ENCODE peak calls at places on chromosomes 2 and 18, in four cellular contexts. One of them, this sample, is unnamed.

GRCh38 chr2:38474833-38475566 is 97.9 kb upstream of the ATL2 start:
- DNase-seq in AG04450: no peak
- DNase-seq in HCT116: no peak
- DNase-seq in hepatocyte: no peak
- DNase-seq in this sample: no peak

GRCh38 chr2:173448938-173449471 is 94.3 kb downstream of the CDCA7 start:
- DNase-seq in AG04450: peak; percentile 42
- DNase-seq in HCT116: peak; percentile 85
- DNase-seq in hepatocyte: peak; percentile 92
- DNase-seq in this sample: peak; percentile 88

GRCh38 chr18:3529597-3529996 is 79.6 kb downstream of the TGIF1 start:
- DNase-seq in HCT116: no peak
- DNase-seq in hepatocyte: no peak
- DNase-seq in AG04450: no peak
- DNase-seq in this sample: no peak

GRCh38 chr2:137870682-137871081 is 93.6 kb upstream of the HNMT start:
- DNase-seq in hepatocyte: no peak
- DNase-seq in AG04450: no peak
- DNase-seq in HCT116: no peak
- DNase-seq in this sample: no peak

GRCh38 chr18:8705280-8705940 is at the start of gene MTCL1:
- DNase-seq in AG04450: no peak
- DNase-seq in HCT116: no peak
- DNase-seq in hepatocyte: no peak
- DNase-seq in this sample: peak; percentile 84

GRCh38 chr18:66640431-66640830 is 36.5 kb upstream of the CDH19 start:
- DNase-seq in HCT116: no peak
- DNase-seq in AG04450: no peak
- DNase-seq in hepatocyte: no peak
- DNase-seq in this sample: no peak

GRCh38 chr2:44543773-44544725 is 182.3 kb downstream of the CAMKMT start:
- DNase-seq in hepatocyte: no peak
- DNase-seq in AG04450: no peak
- DNase-seq in HCT116: no peak
- DNase-seq in this sample: no peak

GRCh38 chr18:80159713-80160636 is 50.9 kb downstream of the ADNP2 start:
- DNase-seq in HCT116: no peak
- DNase-seq in AG04450: no peak
- DNase-seq in hepatocyte: no peak
- DNase-seq in this sample: no peak

GRCh38 chr2:168490015-168490874 is 34.2 kb downstream of the CERS6 start:
- DNase-seq in hepatocyte: peak; percentile 44
- DNase-seq in HCT116: no peak
- DNase-seq in AG04450: no peak
- DNase-seq in this sample: no peak

GRCh38 chr18:36814994-36815393 is 13.8 kb downstream of the TPGS2 start:
- DNase-seq in hepatocyte: no peak
- DNase-seq in AG04450: no peak
- DNase-seq in HCT116: no peak
- DNase-seq in this sample: no peak

GRCh38 chr2:16588565-16588964 is 77.1 kb downstream of the CYRIA start:
- DNase-seq in HCT116: no peak
- DNase-seq in hepatocyte: no peak
- DNase-seq in AG04450: no peak
- DNase-seq in this sample: no peak

GRCh38 chr2:230937362-230937761 is 12.3 kb upstream of the GPR55 start:
- DNase-seq in HCT116: no peak
- DNase-seq in hepatocyte: no peak
- DNase-seq in AG04450: no peak
- DNase-seq in this sample: no peak

GRCh38 chr2:120442923-120443571 is 97.1 kb downstream of the INHBB start:
- DNase-seq in hepatocyte: peak; percentile 92
- DNase-seq in HCT116: peak; percentile 63
- DNase-seq in AG04450: no peak
- DNase-seq in this sample: peak; percentile 89

GRCh38 chr2:218876562-218877219 is 4.0 kb upstream of the WNT10A start:
- DNase-seq in HCT116: peak; percentile 59
- DNase-seq in hepatocyte: peak; percentile 76
- DNase-seq in AG04450: no peak
- DNase-seq in this sample: peak; percentile 78

GRCh38 chr2:217365656-217366055 is 505.8 kb upstream of the TNP1 start:
- DNase-seq in HCT116: no peak
- DNase-seq in AG04450: no peak
- DNase-seq in hepatocyte: no peak
- DNase-seq in this sample: no peak

GRCh38 chr18:25736516-25736915 is 353.9 kb downstream of the SS18 start:
- DNase-seq in AG04450: no peak
- DNase-seq in HCT116: no peak
- DNase-seq in hepatocyte: no peak
- DNase-seq in this sample: no peak

GRCh38 chr2:233093721-233094120 is 33.6 kb downstream of the INPP5D start:
- DNase-seq in hepatocyte: no peak
- DNase-seq in HCT116: no peak
- DNase-seq in AG04450: no peak
- DNase-seq in this sample: peak; percentile 33

GRCh38 chr2:33458248-33458819 is 18.1 kb upstream of the RASGRP3 start:
- DNase-seq in HCT116: no peak
- DNase-seq in hepatocyte: no peak
- DNase-seq in AG04450: no peak
- DNase-seq in this sample: no peak

GRCh38 chr18:59957957-59958356 is 58.2 kb downstream of the PMAIP1 start:
- DNase-seq in AG04450: peak; percentile 41
- DNase-seq in HCT116: peak; percentile 67
- DNase-seq in hepatocyte: peak; percentile 84
- DNase-seq in this sample: no peak

GRCh38 chr2:105243961-105244360 is 2.4 kb downstream of the GPR45 start:
- DNase-seq in HCT116: no peak
- DNase-seq in hepatocyte: no peak
- DNase-seq in AG04450: no peak
- DNase-seq in this sample: no peak

GRCh38 chr2:101667823-101668222 is 29.7 kb upstream of the MAP4K4 start:
- DNase-seq in HCT116: no peak
- DNase-seq in hepatocyte: no peak
- DNase-seq in AG04450: no peak
- DNase-seq in this sample: no peak

GRCh38 chr18:47595816-47596501 is 334.5 kb downstream of the SMAD2 start:
- DNase-seq in hepatocyte: no peak
- DNase-seq in AG04450: no peak
- DNase-seq in HCT116: peak; percentile 10
- DNase-seq in this sample: no peak

GRCh38 chr2:230007931-230008707 is 60.6 kb downstream of the SLC16A14 start:
- DNase-seq in hepatocyte: peak; percentile 78
- DNase-seq in HCT116: peak; percentile 46
- DNase-seq in AG04450: peak; percentile 51
- DNase-seq in this sample: peak; percentile 80

GRCh38 chr18:74013955-74014354 is 133.7 kb downstream of the FBXO15 start:
- DNase-seq in hepatocyte: no peak
- DNase-seq in HCT116: no peak
- DNase-seq in AG04450: peak; percentile 18
- DNase-seq in this sample: no peak

GRCh38 chr18:8812631-8813030 is 107.3 kb downstream of the MTCL1 start:
- DNase-seq in AG04450: no peak
- DNase-seq in hepatocyte: no peak
- DNase-seq in HCT116: no peak
- DNase-seq in this sample: no peak

GRCh38 chr2:40041983-40042382 is 262.9 kb upstream of the THUMPD2 start:
- DNase-seq in AG04450: peak; percentile 80
- DNase-seq in hepatocyte: no peak
- DNase-seq in HCT116: no peak
- DNase-seq in this sample: no peak

GRCh38 chr2:191677091-191677645 is 768 bp upstream of the NABP1 start:
- DNase-seq in HCT116: no peak
- DNase-seq in AG04450: peak; percentile 86
- DNase-seq in hepatocyte: peak; percentile 77
- DNase-seq in this sample: no peak

GRCh38 chr18:3579701-3580100 is 129.7 kb downstream of the TGIF1 start:
- DNase-seq in HCT116: no peak
- DNase-seq in AG04450: no peak
- DNase-seq in hepatocyte: no peak
- DNase-seq in this sample: no peak

GRCh38 chr2:241636182-241636982 is 576 bp downstream of the THAP4 start:
- DNase-seq in HCT116: no peak
- DNase-seq in hepatocyte: peak; percentile 77
- DNase-seq in AG04450: no peak
- DNase-seq in this sample: peak; percentile 86

GRCh38 chr18:55387139-55387984 is 200.6 kb downstream of the TCF4 start:
- DNase-seq in HCT116: no peak
- DNase-seq in hepatocyte: no peak
- DNase-seq in AG04450: no peak
- DNase-seq in this sample: no peak

GRCh38 chr2:239944706-239945551 is 80.2 kb downstream of the NDUFA10 start:
- DNase-seq in HCT116: no peak
- DNase-seq in hepatocyte: no peak
- DNase-seq in AG04450: no peak
- DNase-seq in this sample: peak; percentile 76

GRCh38 chr2:85308201-85308600 is 19.6 kb downstream of the TGOLN2 start:
- DNase-seq in HCT116: no peak
- DNase-seq in AG04450: no peak
- DNase-seq in hepatocyte: no peak
- DNase-seq in this sample: no peak

GRCh38 chr2:231709636-231709980 is 1.3 kb downstream of the PTMA start:
- DNase-seq in HCT116: no peak
- DNase-seq in AG04450: no peak
- DNase-seq in hepatocyte: peak; percentile 61
- DNase-seq in this sample: peak; percentile 92

GRCh38 chr18:31723998-31724711 is 36.5 kb downstream of the SLC25A52 start:
- DNase-seq in hepatocyte: no peak
- DNase-seq in HCT116: no peak
- DNase-seq in AG04450: no peak
- DNase-seq in this sample: peak; percentile 77

GRCh38 chr2:238260879-238261278 is 21.0 kb upstream of the HES6 start:
- DNase-seq in AG04450: no peak
- DNase-seq in HCT116: no peak
- DNase-seq in hepatocyte: no peak
- DNase-seq in this sample: peak; percentile 86

GRCh38 chr2:113283704-113284284 is 5.1 kb upstream of the PAX8 start:
- DNase-seq in hepatocyte: peak; percentile 67
- DNase-seq in HCT116: peak; percentile 68
- DNase-seq in AG04450: peak; percentile 82
- DNase-seq in this sample: peak; percentile 95

DNA sequence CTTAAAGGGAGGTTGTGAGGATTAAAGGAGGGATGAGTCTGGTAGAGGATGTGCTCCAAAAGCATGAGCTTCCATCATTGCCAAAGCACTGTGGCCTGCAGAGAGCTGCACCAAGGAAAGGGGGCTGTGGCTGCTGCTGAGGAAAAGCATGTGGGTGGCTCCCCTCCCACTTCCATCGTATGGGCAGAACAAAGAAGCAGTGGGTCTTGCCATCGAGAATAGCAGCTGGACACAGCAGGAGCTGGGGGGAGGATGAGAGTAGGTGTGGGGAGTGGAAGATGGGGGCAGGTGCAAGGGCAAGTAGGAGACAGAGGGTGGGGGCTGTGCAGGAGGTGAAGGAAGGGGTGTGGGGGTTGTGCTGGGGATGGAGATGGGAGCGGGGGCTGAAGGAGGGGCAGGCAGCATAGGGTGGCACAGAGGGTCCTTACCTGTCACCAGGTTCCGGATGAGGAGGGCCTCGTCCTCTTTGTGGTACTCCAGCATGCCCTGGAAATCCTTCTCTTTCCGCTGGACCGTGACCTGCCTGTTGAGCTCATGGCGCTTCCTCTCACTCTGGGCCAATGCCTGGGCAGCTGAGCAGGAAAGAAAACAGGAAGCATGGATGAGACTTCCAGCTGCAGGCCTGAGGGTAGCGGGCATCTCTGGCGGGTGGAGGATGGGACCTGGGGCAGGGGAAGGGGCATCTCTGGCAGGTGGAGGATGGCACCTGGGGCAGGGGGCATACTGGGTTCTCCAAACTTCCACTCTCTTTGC is 33.6 kb upstream of the ACAA2 start:
- DNase-seq in HCT116: no peak
- DNase-seq in AG04450: no peak
- DNase-seq in hepatocyte: no peak
- DNase-seq in this sample: no peak
- H3K27ac ChIP-seq in HCT116: no peak overlapping the region
- H3K27ac ChIP-seq in AG04450: no peak overlapping the region
- H3K27ac ChIP-seq in hepatocyte: no peak overlapping the region
- H3K27ac ChIP-seq in this sample: no peak overlapping the region

DNA sequence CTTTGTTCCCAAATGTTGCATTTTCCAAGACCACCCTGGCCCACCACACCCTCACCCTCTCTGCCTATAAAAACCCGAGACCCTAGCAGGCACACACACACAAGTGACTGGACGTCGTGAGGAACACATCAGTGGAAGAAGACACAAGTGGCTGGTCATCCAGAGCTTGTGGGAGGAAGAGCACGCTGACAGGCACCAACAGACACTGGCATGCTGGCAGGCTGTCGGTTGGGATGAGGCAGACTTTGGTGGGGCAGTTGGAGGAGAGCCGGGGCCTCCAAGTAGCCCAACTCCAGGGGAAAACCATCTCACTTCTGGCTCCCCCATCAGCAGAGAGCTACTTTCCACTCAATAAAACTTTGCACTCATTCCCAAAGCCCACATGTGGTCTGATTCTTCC is 225.5 kb upstream of the ZEB2 start:
- DNase-seq in hepatocyte: no peak
- DNase-seq in HCT116: no peak
- DNase-seq in AG04450: no peak
- DNase-seq in this sample: no peak
- H3K9me3 ChIP-seq in hepatocyte: peaks cover 11% of the 10 kb centered on the region
- H3K9me3 ChIP-seq in HCT116: peaks cover 7% of the 10 kb centered on the region
- H3K9me3 ChIP-seq in AG04450: peaks cover 7% of the 10 kb centered on the region
- H3K9me3 ChIP-seq in this sample: no peaks in the 10 kb centered on the region

GRCh38 chr2:30978044-30978443 is 160.2 kb downstream of the GALNT14 start:
- DNase-seq in hepatocyte: no peak
- DNase-seq in AG04450: no peak
- DNase-seq in HCT116: no peak
- DNase-seq in this sample: no peak

GRCh38 chr2:30978854-30979253 is 159.4 kb downstream of the GALNT14 start:
- DNase-seq in hepatocyte: no peak
- DNase-seq in AG04450: no peak
- DNase-seq in HCT116: no peak
- DNase-seq in this sample: no peak

GRCh38 chr2:30981101-30981500 is 157.1 kb downstream of the GALNT14 start:
- DNase-seq in hepatocyte: peak; percentile 22
- DNase-seq in AG04450: no peak
- DNase-seq in HCT116: no peak
- DNase-seq in this sample: no peak

GRCh38 chr2:30981519-30981918 is 156.7 kb downstream of the GALNT14 start:
- DNase-seq in AG04450: no peak
- DNase-seq in HCT116: no peak
- DNase-seq in hepatocyte: peak; percentile 64
- DNase-seq in this sample: no peak

GRCh38 chr2:30979822-30980245 is 158.4 kb downstream of the GALNT14 start:
- DNase-seq in HCT116: peak; percentile 0
- DNase-seq in hepatocyte: peak; percentile 71
- DNase-seq in AG04450: no peak
- DNase-seq in this sample: peak; percentile 93
- TF ChIP-seq CTCF in HCT116: peak; percentile 9
- TF ChIP-seq CTCF in hepatocyte: peak; percentile 20
- TF ChIP-seq CTCF in AG04450: no peak
- TF ChIP-seq CTCF in this sample: peak; percentile 8

GRCh38 chr2:46899053-46899452 is 16.6 kb downstream of the MCFD2 start:
- DNase-seq in AG04450: no peak
- DNase-seq in hepatocyte: no peak
- DNase-seq in HCT116: no peak
- DNase-seq in this sample: no peak
- H3K27ac ChIP-seq in AG04450: no peak overlapping the region
- H3K27ac ChIP-seq in hepatocyte: no peak overlapping the region
- H3K27ac ChIP-seq in HCT116: no peak overlapping the region
- H3K27ac ChIP-seq in this sample: no peak overlapping the region

This sample was measured in kidney.